ENCODE peak calls at places on chromosomes 1 and 21, in eight cellular contexts. T, W, E, M, U, Q, Y and V are unnamed samples.

GRCh38 chr1:40094481-40095110 is 2.5 kb downstream of the PPT1 start:
- DNase-seq in W (no peak), T (no peak), U (no peak), E (no peak), M (no peak), Q (no peak), Y (no peak), V (no peak)

GRCh38 chr1:34946211-34946610 is 16.8 kb upstream of the DLGAP3 start:
- DNase-seq in T (no peak), U (no peak), W (no peak), M (no peak), Q (no peak), Y (no peak), E (no peak), V (no peak)

GRCh38 chr1:30807318-30808066 is 49.9 kb upstream of the LAPTM5 start:
- DNase-seq in W (no peak), Q (no peak), M (no peak), E (no peak), T (peak; percentile 47), Y (no peak), U (peak; percentile 93), V (peak; percentile 21)

GRCh38 chr1:175154595-175155472 is 37.7 kb downstream of the KIAA0040 start:
- DNase-seq in M (peak; percentile 39), T (peak; percentile 64), U (peak; percentile 31), Q (peak; percentile 76), W (peak; percentile 67), Y (no peak), E (peak; percentile 53), V (peak; percentile 47)

GRCh38 chr1:66929289-66929688 is 4.5 kb downstream of the MIER1 start:
- DNase-seq in U (no peak), Y (no peak), W (no peak), E (no peak), Q (no peak), M (peak; percentile 20), T (peak; percentile 23), V (no peak)

GRCh38 chr1:105138445-105138821 is 1388.7 kb downstream of the AMY1C start:
- DNase-seq in T (peak; percentile 1), W (no peak), Y (no peak), M (no peak), U (peak; percentile 78), Q (no peak), E (no peak), V (no peak)

GRCh38 chr1:150072959-150073358 is 5.4 kb downstream of the VPS45 start:
- DNase-seq in W (no peak), E (no peak), Q (no peak), Y (no peak), T (peak; percentile 65), M (peak; percentile 13), U (no peak), V (peak; percentile 43)

GRCh38 chr21:42361286-42361685 is 5.0 kb downstream of the TFF1 start:
- DNase-seq in Q (no peak), U (peak; percentile 97), T (no peak), W (no peak), E (no peak), Y (no peak), M (no peak), V (no peak)

GRCh38 chr1:51175278-51175677 is 60.8 kb upstream of the RNF11 start:
- DNase-seq in M (no peak), W (no peak), Y (no peak), E (no peak), T (no peak), U (no peak), Q (no peak), V (no peak)

GRCh38 chr1:70140894-70141293 is 64.5 kb downstream of the LRRC40 start:
- DNase-seq in W (no peak), E (no peak), M (no peak), Y (no peak), T (peak; percentile 58), U (no peak), Q (no peak), V (peak; percentile 8)

GRCh38 chr21:26405735-26406361 is 167.2 kb downstream of the CYYR1 start:
- DNase-seq in Q (no peak), E (no peak), U (no peak), Y (peak; percentile 50), W (no peak), M (peak; percentile 91), T (peak; percentile 89), V (peak; percentile 84)

GRCh38 chr1:164163291-164163845 is 395.6 kb upstream of the PBX1 start:
- DNase-seq in W (no peak), E (no peak), T (no peak), Y (no peak), Q (no peak), U (no peak), M (no peak), V (no peak)

GRCh38 chr1:8430476-8430875 is 112.6 kb downstream of the SLC45A1 start:
- DNase-seq in Y (no peak), Q (no peak), E (no peak), M (no peak), U (no peak), W (no peak), T (no peak), V (no peak)

GRCh38 chr1:121516279-121516967 is 331.6 kb downstream of the SRGAP2C start:
- DNase-seq in Y (no peak), E (no peak), T (no peak), M (no peak), Q (peak; percentile 67), W (no peak), U (no peak), V (no peak)

GRCh38 chr1:216705686-216706085 is 17.5 kb downstream of the ESRRG start:
- DNase-seq in Q (no peak), T (no peak), Y (no peak), M (no peak), W (no peak), U (peak; percentile 92), E (no peak), V (no peak)

GRCh38 chr1:91606546-91607078 is 106.0 kb downstream of the CDC7 start:
- DNase-seq in Q (no peak), M (no peak), W (no peak), E (no peak), T (no peak), U (no peak), Y (no peak), V (no peak)

GRCh38 chr1:236844499-236845271 is 49.6 kb downstream of the MTR start:
- DNase-seq in Y (peak; percentile 8), U (no peak), W (no peak), Q (no peak), T (peak; percentile 76), M (no peak), E (no peak), V (peak; percentile 62)

GRCh38 chr21:30340714-30341573 is 3.5 kb upstream of the KRTAP27-1 start:
- DNase-seq in U (no peak), E (peak; percentile 11), T (peak; percentile 51), W (no peak), Q (peak; percentile 45), M (peak; percentile 25), Y (no peak), V (peak; percentile 20)

GRCh38 chr21:45487891-45488600 is 54.2 kb downstream of the SLC19A1 start:
- DNase-seq in W (no peak), U (no peak), Y (no peak), M (no peak), T (no peak), E (no peak), Q (no peak), V (no peak)